ENCODE peak calls at places on chromosome 16, in six cellular contexts. J, G, C, N, L and F are unnamed samples.

GRCh38 chr16:81873843-81874752 is 95.0 kb downstream of the PLCG2 start:
- DNase-seq in J (peak), G (peak), C (peak), N (peak), L (peak), F (no peak)

GRCh38 chr16:75288596-75289120 is 37.2 kb upstream of the BCAR1 start:
- DNase-seq in J (no peak), G (no peak), C (no peak), N (no peak), L (no peak), F (no peak)

GRCh38 chr16:76900285-76901263 is 290.4 kb upstream of the MON1B start:
- DNase-seq in J (no peak), G (no peak), C (no peak), N (no peak), L (no peak), F (no peak)

GRCh38 chr16:20166531-20167235 is 93.0 kb upstream of the GPR139 start:
- DNase-seq in J (no peak), G (no peak), C (no peak), N (no peak), L (no peak), F (no peak)

GRCh38 chr16:17381784-17382183 is 89.0 kb downstream of the XYLT1 start:
- DNase-seq in J (no peak), G (no peak), C (no peak), N (no peak), L (no peak), F (no peak)

GRCh38 chr16:82439678-82440293 is 187.0 kb upstream of the CDH13 start:
- DNase-seq in J (peak), G (no peak), C (peak), N (no peak), L (no peak), F (no peak)

GRCh38 chr16:89346869-89347268 is 129.4 kb downstream of the ZNF778 start:
- DNase-seq in J (no peak), G (no peak), C (no peak), N (no peak), L (no peak), F (no peak)

GRCh38 chr16:3045758-3046505 is 429 bp upstream of the MMP25 start:
- DNase-seq in J (no peak), G (no peak), C (peak), N (no peak), L (peak), F (no peak)

GRCh38 chr16:74574146-74574545 is 32.8 kb downstream of the GLG1 start:
- DNase-seq in J (no peak), G (no peak), C (no peak), N (no peak), L (no peak), F (no peak)

GRCh38 chr16:15770512-15770911 is 86.3 kb downstream of the MYH11 start:
- DNase-seq in J (no peak), G (no peak), C (no peak), N (no peak), L (no peak), F (no peak)

GRCh38 chr16:22948603-22949368 is 134.8 kb downstream of the HS3ST2 start:
- DNase-seq in J (peak), G (peak), C (peak), N (peak), L (peak), F (no peak)

GRCh38 chr16:3190949-3191353 is 2.9 kb downstream of the OR1F1 start:
- DNase-seq in J (no peak), G (no peak), C (no peak), N (no peak), L (no peak), F (no peak)

GRCh38 chr16:29030086-29030840 is 45.4 kb downstream of the LAT start:
- DNase-seq in J (no peak), G (no peak), C (no peak), N (no peak), L (no peak), F (no peak)